ENCODE peak calls at places on chromosomes 6 and 20, in four cellular contexts. D, G, S and L are unnamed samples.

GRCh38 chr6:84466521-84466920 is 239.1 kb upstream of the CEP162 start:
- DNase-seq in G (no peak), D (peak; percentile 67), S (peak; percentile 89), L (no peak)

GRCh38 chr20:36144336-36144735 is 10.2 kb upstream of the EPB41L1 start:
- DNase-seq in G (no peak), D (no peak), S (no peak), L (no peak)

GRCh38 chr6:23424584-23424983 is 701.4 kb upstream of the NRSN1 start:
- DNase-seq in D (no peak), G (no peak), S (no peak), L (no peak)

GRCh38 chr6:114421219-114421618 is 78.4 kb upstream of the HS3ST5 start:
- DNase-seq in G (peak; percentile 34), D (no peak), S (no peak), L (no peak)

GRCh38 chr6:51678905-51679620 is 408.4 kb downstream of the PKHD1 start:
- DNase-seq in D (peak; percentile 33), S (no peak), G (no peak), L (no peak)

GRCh38 chr20:17542993-17543412 is 11.8 kb upstream of the BFSP1 start:
- DNase-seq in S (peak; percentile 96), G (no peak), D (no peak), L (no peak)

GRCh38 chr20:32456869-32457421 is 98.8 kb downstream of the ASXL1 start:
- DNase-seq in D (no peak), G (no peak), S (peak; percentile 31), L (no peak)

GRCh38 chr6:112906737-112907136 is 559.6 kb downstream of the RFPL4B start:
- DNase-seq in D (no peak), S (peak; percentile 97), G (no peak), L (no peak)

GRCh38 chr20:56573989-56574388 is 40.9 kb downstream of the FAM209B start:
- DNase-seq in S (no peak), D (no peak), G (no peak), L (no peak)

GRCh38 chr20:2892376-2892775 is 19.1 kb downstream of the PTPRA start:
- DNase-seq in S (no peak), G (no peak), D (no peak), L (no peak)

GRCh38 chr20:5729348-5729747 is 20.9 kb upstream of the SHLD1 start:
- DNase-seq in S (no peak), G (no peak), D (peak; percentile 34), L (no peak)

GRCh38 chr6:14401181-14401745 is 283.7 kb downstream of the CD83 start:
- DNase-seq in S (no peak), D (no peak), G (no peak), L (no peak)

GRCh38 chr6:8195040-8195713 is 92.8 kb upstream of the EEF1E1 start:
- DNase-seq in S (no peak), D (no peak), G (no peak), L (no peak)

GRCh38 chr20:32828029-32828666 is 8.4 kb downstream of the MAPRE1 start:
- DNase-seq in S (peak; percentile 22), D (peak; percentile 47), G (no peak), L (no peak)

GRCh38 chr6:157539900-157540752 is 159.1 kb downstream of the ZDHHC14 start:
- DNase-seq in S (no peak), G (no peak), D (no peak), L (no peak)

GRCh38 chr20:41307021-41307420 is 10.5 kb downstream of the ZHX3 start:
- DNase-seq in D (no peak), G (no peak), S (no peak), L (no peak)

GRCh38 chr6:90068264-90068663 is 174.0 kb downstream of the GJA10 start:
- DNase-seq in S (peak; percentile 79), D (peak; percentile 68), G (no peak), L (no peak)

GRCh38 chr6:44116643-44117382 is 10.4 kb downstream of the MRPL14 start:
- DNase-seq in S (peak; percentile 87), D (peak; percentile 81), G (no peak), L (no peak)

GRCh38 chr6:80366721-80367120 is 260.2 kb downstream of the BCKDHB start:
- DNase-seq in G (no peak), S (peak; percentile 62), D (no peak), L (no peak)

GRCh38 chr20:64244870-64245603 is 10.5 kb upstream of the PCMTD2 start:
- DNase-seq in S (no peak), D (no peak), G (no peak), L (peak; percentile 39)

GRCh38 chr6:126152346-126152745 is 166.0 kb downstream of the TRMT11 start:
- DNase-seq in D (no peak), S (no peak), G (no peak), L (no peak)

GRCh38 chr6:111972714-111973678 is 80.9 kb upstream of the CCN6 start:
- DNase-seq in S (peak; percentile 97), D (peak; percentile 92), G (no peak), L (no peak)

GRCh38 chr6:34343823-34344222 is 48.6 kb downstream of the NUDT3 start:
- DNase-seq in D (no peak), G (no peak), S (no peak), L (no peak)

GRCh38 chr6:131510094-131510493 is 62.9 kb upstream of the ARG1 start:
- DNase-seq in D (no peak), S (no peak), G (peak; percentile 53), L (no peak)

GRCh38 chr6:37934276-37934675 is 114.7 kb downstream of the ZFAND3 start:
- DNase-seq in D (peak; percentile 43), S (no peak), G (no peak), L (no peak)

GRCh38 chr6:4956625-4957024 is 47.2 kb downstream of the RPP40 start:
- DNase-seq in S (no peak), D (no peak), G (no peak), L (no peak)

GRCh38 chr6:149461670-149462069 is 23.1 kb downstream of the ZC3H12D start:
- DNase-seq in D (no peak), G (no peak), S (no peak), L (no peak)

GRCh38 chr6:151324079-151324825 is 67.1 kb downstream of the ZBTB2 start:
- DNase-seq in D (peak; percentile 76), G (peak; percentile 63), S (peak; percentile 90), L (peak; percentile 38)

GRCh38 chr6:16712931-16713484 is 48.3 kb downstream of the ATXN1 start:
- DNase-seq in D (peak; percentile 92), S (peak; percentile 91), G (no peak), L (peak; percentile 18)

GRCh38 chr20:62697468-62697912 is 11.1 kb upstream of the NTSR1 start:
- DNase-seq in D (no peak), G (no peak), S (no peak), L (no peak)

GRCh38 chr6:31356216-31356945 is 598 bp downstream of the HLA-B start:
- DNase-seq in G (no peak), D (no peak), S (no peak), L (no peak)

GRCh38 chr20:3168079-3168828 is 5.1 kb downstream of the LZTS3 start:
- DNase-seq in S (no peak), D (no peak), G (peak; percentile 46), L (no peak)

GRCh38 chr20:63004607-63005211 is 2.1 kb downstream of the BHLHE23 start:
- DNase-seq in S (no peak), D (peak; percentile 43), G (no peak), L (no peak)

GRCh38 chr20:35561268-35561667 is 19.4 kb downstream of the ERGIC3 start:
- DNase-seq in S (peak; percentile 49), D (peak; percentile 33), G (no peak), L (no peak)

GRCh38 chr6:142781124-142781523 is 163.9 kb downstream of the HIVEP2 start:
- DNase-seq in D (no peak), S (no peak), G (no peak), L (no peak)
- H3K4me3 ChIP-seq in D (no peak overlapping the region), S (no peak overlapping the region), G (no peak overlapping the region), L (no peak overlapping the region)

GRCh38 chr20:47368301-47368700 is 11.8 kb upstream of the ZMYND8 start:
- DNase-seq in D (no peak), G (no peak), S (no peak), L (no peak)
- H3K4me3 ChIP-seq in D (no peak overlapping the region), G (peak overlapping the region; percentile 75), S (no peak overlapping the region), L (no peak overlapping the region)

GRCh38 chr6:159112714-159113113 is 56.5 kb upstream of the FNDC1 start:
- DNase-seq in D (no peak), G (no peak), S (no peak), L (no peak)
- H3K4me3 ChIP-seq in D (no peak overlapping the region), G (no peak overlapping the region), S (no peak overlapping the region), L (no peak overlapping the region)

GRCh38 chr20:43911066-43911465 is 3.6 kb upstream of the TOX2 start:
- DNase-seq in S (peak; percentile 58), D (peak; percentile 75), G (no peak), L (no peak)
- H3K4me3 ChIP-seq in S (no peak overlapping the region), D (no peak overlapping the region), G (no peak overlapping the region), L (no peak overlapping the region)